ENCODE peak calls at places on chromosomes 12 and 14, in ten cellular contexts. I, R, T, C, H, J, X, B, D and L are unnamed samples.

GRCh38 chr14:61388173-61388975 is 67.0 kb downstream of the PRKCH start:
- DNase-seq in I (no peak), R (peak), T (no peak), C (no peak), H (peak), J (peak), X (peak), B (peak), D (no peak), L (peak)

GRCh38 chr12:95484524-95484923 is 10.6 kb downstream of the METAP2 start:
- DNase-seq in I (no peak), R (no peak), T (no peak), C (no peak), H (no peak), J (no peak), X (no peak), B (peak), D (no peak), L (no peak)

GRCh38 chr14:61179776-61180398 is 101.3 kb downstream of the TMEM30B start:
- DNase-seq in I (no peak), R (no peak), T (no peak), C (no peak), H (no peak), J (no peak), X (no peak), B (no peak), D (no peak), L (no peak)

GRCh38 chr12:101459642-101460346 is 15.3 kb upstream of the SPIC start:
- DNase-seq in I (no peak), R (no peak), T (no peak), C (peak), H (no peak), J (peak), X (peak), B (peak), D (peak), L (peak)

GRCh38 chr14:44971459-44971858 is 9.5 kb downstream of the TOGARAM1 start:
- DNase-seq in I (no peak), R (no peak), T (no peak), C (no peak), H (no peak), J (no peak), X (no peak), B (no peak), D (no peak), L (no peak)

GRCh38 chr12:51269174-51270066 is 795 bp downstream of the SMAGP start:
- DNase-seq in I (no peak), R (peak), T (peak), C (peak), H (peak), J (no peak), X (peak), B (peak), D (no peak), L (peak)

GRCh38 chr12:105855691-105856405 is 282.9 kb downstream of the NUAK1 start:
- DNase-seq in I (no peak), R (no peak), T (no peak), C (no peak), H (no peak), J (no peak), X (no peak), B (no peak), D (no peak), L (no peak)

GRCh38 chr14:59018978-59019377 is 169.5 kb upstream of the DAAM1 start:
- DNase-seq in I (no peak), R (no peak), T (no peak), C (no peak), H (no peak), J (no peak), X (peak), B (no peak), D (no peak), L (no peak)

GRCh38 chr12:108140501-108140900 is 11.4 kb downstream of the WSCD2 start:
- DNase-seq in I (no peak), R (no peak), T (no peak), C (no peak), H (no peak), J (no peak), X (no peak), B (no peak), D (no peak), L (no peak)

GRCh38 chr14:74612346-74613021 is 447 bp upstream of the LTBP2 start:
- DNase-seq in I (no peak), R (peak), T (peak), C (peak), H (peak), J (no peak), X (peak), B (peak), D (no peak), L (peak)

GRCh38 chr12:100718212-100718611 is 76.4 kb upstream of the ANO4 start:
- DNase-seq in I (no peak), R (no peak), T (no peak), C (no peak), H (no peak), J (no peak), X (peak), B (peak), D (peak), L (no peak)

GRCh38 chr12:98154850-98155249 is 360.5 kb upstream of the TMPO start:
- DNase-seq in I (no peak), R (no peak), T (no peak), C (peak), H (no peak), J (peak), X (peak), B (no peak), D (no peak), L (peak)

GRCh38 chr14:79573486-79573885 is 637.8 kb downstream of the DIO2 start:
- DNase-seq in I (no peak), R (no peak), T (no peak), C (no peak), H (no peak), J (no peak), X (no peak), B (no peak), D (no peak), L (no peak)

GRCh38 chr14:79571361-79571760 is 639.9 kb downstream of the DIO2 start:
- DNase-seq in I (no peak), R (no peak), T (no peak), C (no peak), H (no peak), J (no peak), X (no peak), B (no peak), D (no peak), L (peak)

GRCh38 chr14:79567306-79567705 is 644.0 kb downstream of the DIO2 start:
- DNase-seq in I (no peak), R (no peak), T (no peak), C (no peak), H (no peak), J (no peak), X (no peak), B (no peak), D (no peak), L (no peak)

GRCh38 chr14:79568566-79568965 is 642.7 kb downstream of the DIO2 start:
- DNase-seq in I (no peak), R (no peak), T (no peak), C (no peak), H (no peak), J (no peak), X (no peak), B (no peak), D (no peak), L (no peak)

DNA sequence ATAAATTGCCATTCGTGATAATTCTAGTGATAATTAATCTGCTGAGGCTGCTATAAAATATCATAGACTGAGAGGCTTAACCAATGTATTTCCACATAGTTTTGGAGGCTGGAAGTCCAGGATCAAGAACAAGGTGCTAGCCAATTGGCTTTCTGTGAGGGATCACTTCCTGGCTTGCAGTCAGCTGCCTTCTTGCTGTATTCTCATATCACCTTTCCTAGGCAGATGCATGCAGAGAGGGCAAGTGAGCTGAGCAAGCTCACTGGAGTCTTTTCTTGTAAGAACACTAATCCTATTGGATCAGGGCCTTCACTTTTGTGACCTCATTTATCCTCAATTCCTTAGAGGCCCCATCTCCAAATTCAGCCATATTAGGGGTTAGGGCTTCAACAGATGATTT is 640.7 kb downstream of the DIO2 start:
- DNase-seq in I (no peak), R (no peak), T (no peak), C (no peak), H (no peak), J (no peak), X (no peak), B (no peak), D (no peak), L (no peak)
- H3K4me3 ChIP-seq in I (no peak), R (no peak), T (no peak), C (no peak), H (no peak), J (no peak), X (no peak), B (no peak), D (no peak), L (no peak)

GRCh38 chr12:9118161-9118560 is 2.4 kb upstream of the A2M start:
- DNase-seq in I (no peak), R (no peak), T (no peak), C (no peak), H (no peak), J (no peak), X (no peak), B (peak), D (no peak), L (no peak)

GRCh38 chr12:9114946-9115345 is 773 bp downstream of the A2M start:
- DNase-seq in I (no peak), R (no peak), T (no peak), C (no peak), H (no peak), J (no peak), X (no peak), B (peak), D (no peak), L (no peak)

GRCh38 chr12:9113296-9113986 is 2.3 kb downstream of the A2M start:
- DNase-seq in I (no peak), R (no peak), T (no peak), C (no peak), H (no peak), J (no peak), X (no peak), B (no peak), D (no peak), L (no peak)

GRCh38 chr12:9113987-9114309 is 1.8 kb downstream of the A2M start:
- DNase-seq in I (no peak), R (no peak), T (no peak), C (no peak), H (no peak), J (no peak), X (no peak), B (no peak), D (no peak), L (no peak)

GRCh38 chr12:9115731-9116689 is at the start of gene A2M:
- DNase-seq in I (no peak), R (no peak), T (no peak), C (peak), H (no peak), J (no peak), X (no peak), B (peak), D (no peak), L (peak)
- H3K4me3 ChIP-seq in I (peak), R (no peak), T (peak), C (no peak), H (no peak), J (no peak), X (no peak), B (peak), D (peak), L (no peak)

DNA sequence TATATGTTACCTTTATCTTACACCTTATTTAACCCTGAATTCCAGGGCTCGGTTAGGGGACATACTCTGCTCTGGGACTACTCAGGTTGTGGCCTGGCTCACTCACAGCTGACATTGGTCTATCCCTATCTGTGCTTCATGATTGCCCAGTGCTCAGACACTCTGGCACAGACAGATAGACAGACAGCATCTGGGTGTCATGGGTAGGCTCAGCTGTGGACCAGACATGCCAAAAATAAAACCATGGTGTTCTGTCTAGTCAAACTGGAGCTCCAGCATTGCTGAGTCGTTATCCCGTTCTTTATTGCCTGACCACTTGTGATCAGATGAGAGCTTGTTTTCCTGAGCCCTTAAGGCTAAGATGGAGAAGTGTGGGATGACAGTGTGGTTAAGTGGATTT is 29.0 kb downstream of the FBXW8 start:
- DNase-seq in I (no peak), R (no peak), T (peak), C (no peak), H (no peak), J (no peak), X (no peak), B (no peak), D (no peak), L (no peak)
- H3K4me3 ChIP-seq in I (no peak), R (no peak), T (no peak), C (no peak), H (no peak), J (no peak), X (no peak), B (no peak), D (no peak), L (no peak)

DNA sequence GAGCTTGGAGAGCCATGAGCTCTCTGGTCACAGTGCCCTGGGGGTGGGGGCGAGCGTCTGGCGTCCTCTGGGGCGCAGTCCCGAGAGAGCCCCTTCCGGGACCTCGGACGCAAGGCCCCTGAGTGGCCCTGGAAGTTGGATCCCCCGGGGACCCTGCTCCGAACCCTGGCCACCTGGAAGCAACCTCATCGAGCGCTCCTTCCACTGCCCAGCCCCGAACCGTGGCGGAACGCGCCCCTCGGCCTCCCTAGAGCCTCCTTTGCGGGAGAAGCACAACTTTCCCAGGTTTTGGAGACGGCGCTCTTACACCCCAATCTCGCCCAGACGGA is 1.2 kb downstream of the NOS1 start:
- DNase-seq in I (no peak), R (no peak), T (no peak), C (no peak), H (no peak), J (no peak), X (no peak), B (no peak), D (no peak), L (no peak)
- H3K4me3 ChIP-seq in I (peak), R (no peak), T (peak), C (no peak), H (no peak), J (no peak), X (peak), B (no peak), D (no peak), L (no peak)

GRCh38 chr12:130874696-130875095 is 2.8 kb downstream of the RAN start:
- DNase-seq in I (no peak), R (no peak), T (no peak), C (no peak), H (no peak), J (no peak), X (no peak), B (no peak), D (no peak), L (no peak)
- H3K4me3 ChIP-seq in I (no peak), R (no peak), T (no peak), C (no peak), H (no peak), J (no peak), X (no peak), B (no peak), D (no peak), L (no peak)

GRCh38 chr14:21097616-21098133 is 780 bp downstream of the ZNF219 start:
- DNase-seq in I (no peak), R (no peak), T (no peak), C (peak), H (no peak), J (no peak), X (peak), B (no peak), D (no peak), L (no peak)
- H3K4me3 ChIP-seq in I (peak), R (peak), T (peak), C (peak), H (no peak), J (no peak), X (peak), B (no peak), D (peak), L (peak)

GRCh38 chr12:32211066-32211768 is 104.6 kb downstream of the BICD1 start:
- DNase-seq in I (no peak), R (no peak), T (no peak), C (no peak), H (no peak), J (no peak), X (no peak), B (no peak), D (no peak), L (no peak)
- H3K4me3 ChIP-seq in I (no peak), R (no peak), T (no peak), C (no peak), H (no peak), J (no peak), X (no peak), B (no peak), D (no peak), L (no peak)